ENCODE peak calls at places on chromosomes 12 and 14, in ten cellular contexts. One of them, this sample, is unnamed.

GRCh38 chr12:113400362-113400761 is 3.3 kb downstream of the SDS start:
- DNase-seq in right atrium auricular region: no peak
- DNase-seq in astrocyte of the spinal cord: no peak
- DNase-seq in kidney epithelial cell: no peak
- DNase-seq in AG04450: no peak
- DNase-seq in cardiac fibroblast: no peak
- DNase-seq in AG09309: no peak
- DNase-seq in prostate gland: no peak
- DNase-seq in BJ: no peak
- DNase-seq in ascending aorta: no peak
- DNase-seq in this sample: no peak

GRCh38 chr12:19546027-19546426 is 106.7 kb downstream of the AEBP2 start:
- DNase-seq in right atrium auricular region: peak
- DNase-seq in astrocyte of the spinal cord: no peak
- DNase-seq in kidney epithelial cell: no peak
- DNase-seq in AG04450: no peak
- DNase-seq in cardiac fibroblast: peak
- DNase-seq in AG09309: peak
- DNase-seq in prostate gland: peak
- DNase-seq in BJ: no peak
- DNase-seq in ascending aorta: no peak
- DNase-seq in this sample: no peak

GRCh38 chr12:4011597-4011996 is 138.4 kb upstream of the PARP11 start:
- DNase-seq in right atrium auricular region: no peak
- DNase-seq in astrocyte of the spinal cord: no peak
- DNase-seq in kidney epithelial cell: peak
- DNase-seq in AG04450: no peak
- DNase-seq in cardiac fibroblast: no peak
- DNase-seq in AG09309: no peak
- DNase-seq in prostate gland: no peak
- DNase-seq in BJ: no peak
- DNase-seq in ascending aorta: no peak
- DNase-seq in this sample: no peak

GRCh38 chr12:4908694-4909396 is 860 bp upstream of the KCNA1 start:
- DNase-seq in right atrium auricular region: no peak
- DNase-seq in astrocyte of the spinal cord: no peak
- DNase-seq in kidney epithelial cell: no peak
- DNase-seq in AG04450: no peak
- DNase-seq in cardiac fibroblast: no peak
- DNase-seq in AG09309: no peak
- DNase-seq in prostate gland: no peak
- DNase-seq in BJ: no peak
- DNase-seq in ascending aorta: no peak
- DNase-seq in this sample: peak

GRCh38 chr14:69337984-69338383 is 60.1 kb downstream of the ERH start:
- DNase-seq in right atrium auricular region: no peak
- DNase-seq in astrocyte of the spinal cord: no peak
- DNase-seq in kidney epithelial cell: no peak
- DNase-seq in AG04450: no peak
- DNase-seq in cardiac fibroblast: no peak
- DNase-seq in AG09309: no peak
- DNase-seq in prostate gland: no peak
- DNase-seq in BJ: no peak
- DNase-seq in ascending aorta: no peak
- DNase-seq in this sample: no peak

GRCh38 chr14:70317969-70318634 is 41.4 kb downstream of the COX16 start:
- DNase-seq in right atrium auricular region: no peak
- DNase-seq in astrocyte of the spinal cord: peak
- DNase-seq in kidney epithelial cell: peak
- DNase-seq in AG04450: peak
- DNase-seq in cardiac fibroblast: peak
- DNase-seq in AG09309: peak
- DNase-seq in prostate gland: no peak
- DNase-seq in BJ: peak
- DNase-seq in ascending aorta: no peak
- DNase-seq in this sample: peak

GRCh38 chr12:47757840-47758583 is 668 bp downstream of the RAPGEF3 start:
- DNase-seq in right atrium auricular region: no peak
- DNase-seq in astrocyte of the spinal cord: no peak
- DNase-seq in kidney epithelial cell: no peak
- DNase-seq in AG04450: no peak
- DNase-seq in cardiac fibroblast: no peak
- DNase-seq in AG09309: no peak
- DNase-seq in prostate gland: no peak
- DNase-seq in BJ: no peak
- DNase-seq in ascending aorta: no peak
- DNase-seq in this sample: no peak

GRCh38 chr12:70853326-70853725 is 67.2 kb downstream of the PTPRR start:
- DNase-seq in right atrium auricular region: peak
- DNase-seq in astrocyte of the spinal cord: peak
- DNase-seq in kidney epithelial cell: no peak
- DNase-seq in AG04450: peak
- DNase-seq in cardiac fibroblast: peak
- DNase-seq in AG09309: peak
- DNase-seq in prostate gland: no peak
- DNase-seq in BJ: peak
- DNase-seq in ascending aorta: no peak
- DNase-seq in this sample: peak

GRCh38 chr14:101370593-101371569 is 190.4 kb upstream of the DIO3 start:
- DNase-seq in right atrium auricular region: no peak
- DNase-seq in astrocyte of the spinal cord: no peak
- DNase-seq in kidney epithelial cell: no peak
- DNase-seq in AG04450: no peak
- DNase-seq in cardiac fibroblast: no peak
- DNase-seq in AG09309: no peak
- DNase-seq in prostate gland: no peak
- DNase-seq in BJ: no peak
- DNase-seq in ascending aorta: no peak
- DNase-seq in this sample: no peak

GRCh38 chr14:92384461-92385133 is 61.6 kb downstream of the SLC24A4 start:
- DNase-seq in right atrium auricular region: no peak
- DNase-seq in astrocyte of the spinal cord: no peak
- DNase-seq in kidney epithelial cell: no peak
- DNase-seq in AG04450: no peak
- DNase-seq in cardiac fibroblast: peak
- DNase-seq in AG09309: no peak
- DNase-seq in prostate gland: no peak
- DNase-seq in BJ: no peak
- DNase-seq in ascending aorta: no peak
- DNase-seq in this sample: no peak

GRCh38 chr14:105537580-105538474 is 11.4 kb downstream of the TMEM121 start:
- DNase-seq in right atrium auricular region: no peak
- DNase-seq in astrocyte of the spinal cord: no peak
- DNase-seq in kidney epithelial cell: no peak
- DNase-seq in AG04450: no peak
- DNase-seq in cardiac fibroblast: no peak
- DNase-seq in AG09309: no peak
- DNase-seq in prostate gland: no peak
- DNase-seq in BJ: no peak
- DNase-seq in ascending aorta: no peak
- DNase-seq in this sample: no peak

GRCh38 chr14:33782923-33783322 is 168.0 kb downstream of the EGLN3 start:
- DNase-seq in right atrium auricular region: no peak
- DNase-seq in astrocyte of the spinal cord: no peak
- DNase-seq in kidney epithelial cell: no peak
- DNase-seq in AG04450: no peak
- DNase-seq in cardiac fibroblast: no peak
- DNase-seq in AG09309: no peak
- DNase-seq in prostate gland: no peak
- DNase-seq in BJ: no peak
- DNase-seq in ascending aorta: no peak
- DNase-seq in this sample: no peak

GRCh38 chr12:6532051-6532926 is 2.0 kb upstream of the GAPDH start:
- DNase-seq in right atrium auricular region: peak
- DNase-seq in astrocyte of the spinal cord: peak
- DNase-seq in kidney epithelial cell: peak
- DNase-seq in AG04450: peak
- DNase-seq in cardiac fibroblast: peak
- DNase-seq in AG09309: peak
- DNase-seq in prostate gland: no peak
- DNase-seq in BJ: peak
- DNase-seq in ascending aorta: peak
- DNase-seq in this sample: peak

GRCh38 chr12:45357547-45358417 is 141.9 kb downstream of the ANO6 start:
- DNase-seq in right atrium auricular region: no peak
- DNase-seq in astrocyte of the spinal cord: no peak
- DNase-seq in kidney epithelial cell: no peak
- DNase-seq in AG04450: no peak
- DNase-seq in cardiac fibroblast: peak
- DNase-seq in AG09309: no peak
- DNase-seq in prostate gland: no peak
- DNase-seq in BJ: no peak
- DNase-seq in ascending aorta: no peak
- DNase-seq in this sample: no peak

GRCh38 chr12:68970951-68971350 is 38.0 kb upstream of the CPM start:
- DNase-seq in right atrium auricular region: no peak
- DNase-seq in astrocyte of the spinal cord: no peak
- DNase-seq in kidney epithelial cell: no peak
- DNase-seq in AG04450: no peak
- DNase-seq in cardiac fibroblast: no peak
- DNase-seq in AG09309: no peak
- DNase-seq in prostate gland: no peak
- DNase-seq in BJ: no peak
- DNase-seq in ascending aorta: no peak
- DNase-seq in this sample: no peak

GRCh38 chr14:76541594-76542219 is 165.8 kb downstream of the ESRRB start:
- DNase-seq in right atrium auricular region: no peak
- DNase-seq in astrocyte of the spinal cord: no peak
- DNase-seq in kidney epithelial cell: no peak
- DNase-seq in AG04450: no peak
- DNase-seq in cardiac fibroblast: no peak
- DNase-seq in AG09309: no peak
- DNase-seq in prostate gland: no peak
- DNase-seq in BJ: no peak
- DNase-seq in ascending aorta: no peak
- DNase-seq in this sample: no peak

GRCh38 chr12:129660961-129661360 is 242.9 kb downstream of the TMEM132D start:
- DNase-seq in right atrium auricular region: no peak
- DNase-seq in astrocyte of the spinal cord: no peak
- DNase-seq in kidney epithelial cell: no peak
- DNase-seq in AG04450: no peak
- DNase-seq in cardiac fibroblast: no peak
- DNase-seq in AG09309: no peak
- DNase-seq in prostate gland: no peak
- DNase-seq in BJ: no peak
- DNase-seq in ascending aorta: no peak
- DNase-seq in this sample: no peak

GRCh38 chr12:59808317-59808910 is 212.6 kb downstream of the SLC16A7 start:
- DNase-seq in right atrium auricular region: no peak
- DNase-seq in astrocyte of the spinal cord: peak
- DNase-seq in kidney epithelial cell: peak
- DNase-seq in AG04450: no peak
- DNase-seq in cardiac fibroblast: peak
- DNase-seq in AG09309: no peak
- DNase-seq in prostate gland: no peak
- DNase-seq in BJ: no peak
- DNase-seq in ascending aorta: no peak
- DNase-seq in this sample: peak

GRCh38 chr12:98399532-98399931 is 115.9 kb upstream of the TMPO start:
- DNase-seq in right atrium auricular region: no peak
- DNase-seq in astrocyte of the spinal cord: peak
- DNase-seq in kidney epithelial cell: peak
- DNase-seq in AG04450: peak
- DNase-seq in cardiac fibroblast: peak
- DNase-seq in AG09309: peak
- DNase-seq in prostate gland: no peak
- DNase-seq in BJ: no peak
- DNase-seq in ascending aorta: no peak
- DNase-seq in this sample: peak

GRCh38 chr12:62805517-62805916 is 129.4 kb downstream of the PPM1H start:
- DNase-seq in right atrium auricular region: no peak
- DNase-seq in astrocyte of the spinal cord: no peak
- DNase-seq in kidney epithelial cell: no peak
- DNase-seq in AG04450: no peak
- DNase-seq in cardiac fibroblast: no peak
- DNase-seq in AG09309: no peak
- DNase-seq in prostate gland: no peak
- DNase-seq in BJ: no peak
- DNase-seq in ascending aorta: no peak
- DNase-seq in this sample: no peak

GRCh38 chr14:51328089-51328941 is 88.3 kb downstream of the TMX1 start:
- DNase-seq in right atrium auricular region: no peak
- DNase-seq in astrocyte of the spinal cord: peak
- DNase-seq in kidney epithelial cell: no peak
- DNase-seq in AG04450: peak
- DNase-seq in cardiac fibroblast: peak
- DNase-seq in AG09309: no peak
- DNase-seq in prostate gland: no peak
- DNase-seq in BJ: no peak
- DNase-seq in ascending aorta: no peak
- DNase-seq in this sample: peak

GRCh38 chr14:25431211-25432076 is 381.5 kb upstream of the STXBP6 start:
- DNase-seq in right atrium auricular region: no peak
- DNase-seq in astrocyte of the spinal cord: no peak
- DNase-seq in kidney epithelial cell: no peak
- DNase-seq in AG04450: no peak
- DNase-seq in cardiac fibroblast: no peak
- DNase-seq in AG09309: no peak
- DNase-seq in prostate gland: peak
- DNase-seq in BJ: no peak
- DNase-seq in ascending aorta: no peak
- DNase-seq in this sample: no peak
- TF ChIP-seq CTCF in right atrium auricular region: no peak
- TF ChIP-seq CTCF in astrocyte of the spinal cord: no peak
- TF ChIP-seq CTCF in kidney epithelial cell: peak
- TF ChIP-seq CTCF in AG04450: no peak
- TF ChIP-seq CTCF in cardiac fibroblast: no peak
- TF ChIP-seq CTCF in AG09309: peak
- TF ChIP-seq CTCF in prostate gland: peak
- TF ChIP-seq CTCF in BJ: no peak
- TF ChIP-seq CTCF in ascending aorta: no peak
- TF ChIP-seq CTCF in this sample: no peak

GRCh38 chr12:56153291-56154065 is 1.1 kb downstream of the MYL6B start:
- DNase-seq in right atrium auricular region: no peak
- DNase-seq in astrocyte of the spinal cord: no peak
- DNase-seq in kidney epithelial cell: no peak
- DNase-seq in AG04450: no peak
- DNase-seq in cardiac fibroblast: no peak
- DNase-seq in AG09309: no peak
- DNase-seq in prostate gland: no peak
- DNase-seq in BJ: no peak
- DNase-seq in ascending aorta: no peak
- DNase-seq in this sample: no peak
- H3K4me3 ChIP-seq in right atrium auricular region: no peak
- H3K4me3 ChIP-seq in astrocyte of the spinal cord: peak
- H3K4me3 ChIP-seq in kidney epithelial cell: peak
- H3K4me3 ChIP-seq in AG04450: peak
- H3K4me3 ChIP-seq in cardiac fibroblast: peak
- H3K4me3 ChIP-seq in AG09309: peak
- H3K4me3 ChIP-seq in prostate gland: peak
- H3K4me3 ChIP-seq in BJ: peak
- H3K4me3 ChIP-seq in ascending aorta: peak
- H3K4me3 ChIP-seq in this sample: peak

GRCh38 chr12:54232790-54233189 is 44.0 kb upstream of the SMUG1 start:
- DNase-seq in right atrium auricular region: no peak
- DNase-seq in astrocyte of the spinal cord: peak
- DNase-seq in kidney epithelial cell: no peak
- DNase-seq in AG04450: no peak
- DNase-seq in cardiac fibroblast: peak
- DNase-seq in AG09309: peak
- DNase-seq in prostate gland: no peak
- DNase-seq in BJ: no peak
- DNase-seq in ascending aorta: no peak
- DNase-seq in this sample: peak
- TF ChIP-seq CTCF in right atrium auricular region: no peak
- TF ChIP-seq CTCF in astrocyte of the spinal cord: no peak
- TF ChIP-seq CTCF in kidney epithelial cell: peak
- TF ChIP-seq CTCF in AG04450: peak
- TF ChIP-seq CTCF in cardiac fibroblast: peak
- TF ChIP-seq CTCF in AG09309: peak
- TF ChIP-seq CTCF in prostate gland: no peak
- TF ChIP-seq CTCF in BJ: peak
- TF ChIP-seq CTCF in ascending aorta: peak
- TF ChIP-seq CTCF in this sample: peak

GRCh38 chr12:115337693-115338543 is 653.9 kb upstream of the TBX3 start:
- DNase-seq in right atrium auricular region: peak
- DNase-seq in astrocyte of the spinal cord: peak
- DNase-seq in kidney epithelial cell: peak
- DNase-seq in AG04450: peak
- DNase-seq in cardiac fibroblast: peak
- DNase-seq in AG09309: peak
- DNase-seq in prostate gland: peak
- DNase-seq in BJ: peak
- DNase-seq in ascending aorta: peak
- DNase-seq in this sample: peak
- H3K4me3 ChIP-seq in right atrium auricular region: no peak
- H3K4me3 ChIP-seq in astrocyte of the spinal cord: no peak
- H3K4me3 ChIP-seq in kidney epithelial cell: no peak
- H3K4me3 ChIP-seq in AG04450: no peak
- H3K4me3 ChIP-seq in cardiac fibroblast: no peak
- H3K4me3 ChIP-seq in AG09309: no peak
- H3K4me3 ChIP-seq in prostate gland: no peak
- H3K4me3 ChIP-seq in BJ: no peak
- H3K4me3 ChIP-seq in ascending aorta: no peak
- H3K4me3 ChIP-seq in this sample: no peak